ENCODE peak calls at places on chromosomes 16 and 17, in nine cellular contexts. T, D, E, S, K, F, B, Y and I are unnamed samples.

GRCh38 chr17:77439382-77440013 is 298.7 kb downstream of the SEC14L1 start:
- DNase-seq in T (no peak), D (no peak), E (no peak), S (no peak), K (no peak), F (no peak), B (no peak), Y (no peak), I (no peak)

GRCh38 chr16:2942045-2942444 is 22.0 kb upstream of the KREMEN2 start:
- DNase-seq in T (no peak), D (no peak), E (no peak), S (no peak), K (no peak), F (no peak), B (no peak), Y (no peak), I (no peak)

GRCh38 chr16:53549970-53550406 is 47.0 kb upstream of the AKTIP start:
- DNase-seq in T (peak), D (peak), E (peak), S (peak), K (peak), F (peak), B (no peak), Y (peak), I (peak)

GRCh38 chr16:54526916-54527315 is 240.3 kb upstream of the IRX3 start:
- DNase-seq in T (no peak), D (no peak), E (no peak), S (peak), K (no peak), F (no peak), B (no peak), Y (no peak), I (no peak)

GRCh38 chr17:7632492-7632894 is 2.6 kb downstream of the SHBG start:
- DNase-seq in T (no peak), D (no peak), E (no peak), S (no peak), K (no peak), F (peak), B (peak), Y (no peak), I (peak)

GRCh38 chr17:58312824-58313223 is 15.8 kb downstream of the TSPOAP1 start:
- DNase-seq in T (no peak), D (no peak), E (no peak), S (no peak), K (no peak), F (no peak), B (no peak), Y (no peak), I (no peak)

GRCh38 chr16:80804061-80804450 is 342 bp downstream of the CDYL2 start:
- DNase-seq in T (peak), D (no peak), E (no peak), S (no peak), K (no peak), F (peak), B (peak), Y (peak), I (peak)

GRCh38 chr17:49506282-49506681 is 11.2 kb downstream of the NGFR start:
- DNase-seq in T (no peak), D (no peak), E (no peak), S (no peak), K (no peak), F (no peak), B (no peak), Y (no peak), I (no peak)

GRCh38 chr17:81576621-81577277 is 24.6 kb upstream of the FAAP100 start:
- DNase-seq in T (no peak), D (peak), E (no peak), S (peak), K (no peak), F (peak), B (no peak), Y (no peak), I (peak)

GRCh38 chr17:14214271-14214670 is 22.4 kb downstream of the CDRT15 start:
- DNase-seq in T (no peak), D (no peak), E (no peak), S (peak), K (no peak), F (no peak), B (no peak), Y (no peak), I (no peak)

GRCh38 chr17:78148286-78149016 is 2.3 kb downstream of the C17orf99 start:
- DNase-seq in T (no peak), D (no peak), E (no peak), S (no peak), K (no peak), F (no peak), B (no peak), Y (no peak), I (no peak)